ENCODE peak calls at places on chromosomes 5 and 9, in five cellular contexts. B is Panc1, Q is gastrocnemius medialis, U is mammary epithelial cell, Z is neural progenitor cell. J is an unnamed sample.
A peak's percentile ranks its signal among the peaks of the same experiment; 100 is the strongest.

GRCh38 chr5:126492939-126493338 is 69.7 kb downstream of the GRAMD2B start:
- DNase-seq in Z (no peak), Q (no peak), U (no peak), B (no peak), J (no peak)

GRCh38 chr9:70120834-70121510 is 77.3 kb downstream of the MAMDC2 start:
- DNase-seq in U (peak; percentile 98), Q (peak; percentile 69), B (no peak), Z (peak; percentile 12), J (peak; percentile 66)

GRCh38 chr9:91188719-91189590 is 172.8 kb downstream of the AUH start:
- DNase-seq in Q (no peak), Z (no peak), U (no peak), B (no peak), J (no peak)

GRCh38 chr9:211557-211956 is 3.1 kb upstream of the DOCK8 start:
- DNase-seq in U (no peak), B (no peak), Q (no peak), Z (no peak), J (no peak)

GRCh38 chr9:124222918-124223720 is 34.6 kb upstream of the NEK6 start:
- DNase-seq in Q (peak; percentile 62), Z (no peak), U (no peak), B (no peak), J (peak; percentile 75)

GRCh38 chr5:90134892-90135291 is 274.7 kb downstream of the CETN3 start:
- DNase-seq in Z (no peak), Q (peak; percentile 2), U (no peak), B (no peak), J (peak; percentile 64)

GRCh38 chr5:109196486-109196885 is 213.3 kb downstream of the PJA2 start:
- DNase-seq in Q (no peak), U (no peak), B (no peak), Z (no peak), J (no peak)

GRCh38 chr9:26131891-26132290 is 453.6 kb upstream of the TUSC1 start:
- DNase-seq in Q (no peak), U (no peak), B (no peak), Z (no peak), J (no peak)

GRCh38 chr5:1357946-1358725 is 13.2 kb upstream of the CLPTM1L start:
- DNase-seq in Q (no peak), Z (no peak), B (no peak), U (no peak), J (no peak)

GRCh38 chr9:10855847-10856246 is 243.0 kb upstream of the PTPRD start:
- DNase-seq in U (no peak), B (no peak), Q (no peak), Z (peak; percentile 63), J (no peak)
- TF ChIP-seq CTCF in U (peak; percentile 23), B (no peak), Q (no peak), Z (peak; percentile 72), J (peak; percentile 18)

DNA sequence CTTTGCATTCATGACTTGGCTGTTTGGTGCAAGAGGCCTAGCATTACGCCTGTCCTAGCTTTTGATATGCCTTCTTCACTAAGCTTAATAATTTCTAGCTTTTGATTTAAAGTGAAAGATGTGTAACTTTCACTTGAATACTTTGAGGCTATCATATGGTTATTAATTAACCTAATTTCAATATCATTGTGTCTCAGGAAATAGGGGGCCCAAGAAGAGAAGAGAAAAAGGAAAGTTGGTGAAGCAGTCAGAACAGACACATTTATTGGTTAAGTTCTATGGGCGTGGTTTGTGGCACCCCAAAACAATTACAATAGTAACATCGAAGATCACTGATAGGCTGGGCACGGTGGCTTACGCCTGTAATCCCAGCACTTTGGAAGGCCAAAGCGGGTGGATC is 40.9 kb upstream of the F2RL2 start:
- DNase-seq in U (no peak), Q (no peak), Z (no peak), B (no peak), J (no peak)
- H3K4me1 ChIP-seq in U (peaks cover under 1% of the 10 kb centered on the region), Q (no peaks in the 10 kb centered on the region), Z (peaks cover 7% of the 10 kb centered on the region), B (no peaks in the 10 kb centered on the region), J (no peaks in the 10 kb centered on the region)

GRCh38 chr9:97415146-97415545 is 3.2 kb downstream of the TDRD7 start:
- DNase-seq in U (no peak), B (no peak), Z (no peak), Q (no peak), J (no peak)

GRCh38 chr9:97411440-97411788 is 482 bp upstream of the TDRD7 start:
- DNase-seq in U (no peak), Q (no peak), Z (no peak), B (no peak), J (no peak)

GRCh38 chr9:97412628-97413382 is 909 bp downstream of the TDRD7 start:
- DNase-seq in Q (no peak), Z (no peak), B (no peak), U (peak; percentile 28), J (no peak)

GRCh38 chr9:97411789-97412627 is at the start of gene TDRD7:
- DNase-seq in B (no peak), U (peak; percentile 63), Z (peak; percentile 86), Q (peak; percentile 54), J (peak; percentile 84)

DNA sequence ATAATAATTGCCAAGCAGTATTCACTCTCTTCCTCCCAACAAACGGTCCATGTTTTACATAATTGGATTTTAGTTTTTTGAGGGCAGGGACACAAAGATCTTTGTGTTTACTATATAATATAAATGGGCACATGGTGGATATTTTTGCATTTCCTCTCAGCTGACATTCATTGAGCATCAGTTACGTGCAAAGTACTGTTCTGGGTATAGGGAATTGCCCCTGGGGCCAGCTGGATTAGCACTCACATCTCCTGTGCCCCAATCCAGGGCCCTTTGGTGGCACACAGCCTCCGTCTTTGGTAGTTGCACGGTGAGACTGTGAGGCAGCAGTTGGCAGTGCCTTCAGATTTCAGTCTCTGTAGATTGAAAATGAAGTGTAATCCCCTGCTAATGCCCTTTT is 1.6 kb downstream of the TDRD7 start:
- DNase-seq in U (no peak), B (no peak), Q (no peak), Z (no peak), J (no peak)
- H3K4me3 ChIP-seq in U (no peak overlapping the region), B (no peak overlapping the region), Q (no peak overlapping the region), Z (no peak overlapping the region), J (peak overlapping the region; percentile 97)

DNA sequence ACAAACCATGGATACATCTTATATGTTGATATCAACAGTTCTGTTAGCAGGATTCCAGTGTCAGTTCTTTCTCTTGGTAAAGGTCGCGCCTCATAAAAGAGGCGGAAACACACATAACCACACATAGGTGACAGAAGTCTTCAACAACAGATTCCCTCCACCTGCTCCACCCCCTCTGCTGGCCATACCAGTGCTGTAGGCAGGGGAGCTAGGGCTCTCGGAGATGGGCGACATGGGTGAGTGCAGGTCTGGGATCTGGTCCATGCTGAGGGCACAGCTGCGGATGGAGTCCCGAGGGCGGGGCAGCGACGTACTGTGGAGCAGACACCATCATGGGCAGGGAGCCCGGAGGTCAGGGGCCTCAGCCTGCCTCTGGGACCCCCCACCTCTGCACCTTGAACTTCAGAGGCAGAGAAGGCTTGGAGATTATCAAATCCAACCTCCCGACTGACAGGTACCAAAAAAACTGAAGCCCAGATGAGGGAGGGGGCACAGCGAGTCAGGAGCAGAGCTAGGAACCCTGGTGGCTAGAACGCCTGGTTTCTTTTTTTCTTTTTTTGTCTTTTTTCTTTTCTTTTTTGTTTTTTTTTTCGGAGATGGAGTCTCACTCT is 12.0 kb upstream of the TOR2A start:
- DNase-seq in Q (no peak), Z (no peak), B (no peak), U (no peak), J (no peak)
- TF ChIP-seq CTCF in Q (no peak), Z (no peak), B (no peak), U (no peak), J (no peak)

GRCh38 chr5:176533390-176533789 is 3.8 kb downstream of the RNF44 start:
- DNase-seq in Z (no peak), U (no peak), Q (no peak), B (no peak), J (peak; percentile 46)

GRCh38 chr5:176534640-176535039 is 2.6 kb downstream of the RNF44 start:
- DNase-seq in B (no peak), Z (no peak), U (no peak), Q (no peak), J (no peak)

GRCh38 chr5:176532795-176533194 is 4.4 kb downstream of the RNF44 start:
- DNase-seq in U (no peak), Q (no peak), Z (no peak), B (no peak), J (no peak)

GRCh38 chr5:176535101-176535654 is 2.0 kb downstream of the RNF44 start:
- DNase-seq in U (no peak), B (no peak), Z (no peak), Q (no peak), J (no peak)

DNA sequence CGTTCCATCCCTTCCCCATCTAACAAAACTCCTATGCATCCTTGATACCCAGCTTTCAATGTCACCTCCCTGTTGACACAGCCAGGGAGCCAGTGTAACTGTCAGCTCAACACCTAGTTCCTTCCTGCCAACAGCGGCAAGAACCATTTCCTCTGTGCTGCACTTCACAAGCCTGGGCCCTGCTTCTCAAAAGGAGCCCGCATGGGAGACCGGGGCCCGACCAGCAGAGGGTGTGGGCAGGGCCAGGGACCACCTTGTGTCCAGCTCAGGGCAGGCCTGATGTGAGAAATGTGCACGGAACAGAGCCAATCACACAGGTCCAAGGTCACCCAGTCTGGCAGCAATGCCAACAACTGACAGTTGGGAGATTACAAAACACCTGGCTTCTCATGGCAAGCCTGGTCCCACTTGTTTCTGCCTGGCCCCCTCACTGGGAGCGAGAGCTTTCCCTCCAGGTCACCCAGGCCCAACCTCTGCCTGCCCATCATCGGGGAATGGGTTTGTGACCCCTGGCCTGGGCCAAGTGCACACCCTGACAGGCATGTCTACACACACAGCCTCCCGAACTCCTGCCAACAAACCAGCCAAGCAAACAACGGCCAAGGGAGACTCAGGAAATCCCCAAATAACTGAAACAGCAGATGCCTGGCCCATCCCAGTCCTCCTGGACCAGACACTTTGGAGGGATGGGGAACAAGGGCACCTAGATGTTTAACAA is 3.1 kb downstream of the RNF44 start:
- DNase-seq in Q (no peak), U (peak; percentile 42), B (no peak), Z (no peak), J (no peak)
- H3K4me1 ChIP-seq in Q (peaks cover 37% of the 10 kb centered on the region), U (peaks cover 44% of the 10 kb centered on the region), B (peaks cover 54% of the 10 kb centered on the region), Z (peaks cover 15% of the 10 kb centered on the region), J (peaks cover 56% of the 10 kb centered on the region)

DNA sequence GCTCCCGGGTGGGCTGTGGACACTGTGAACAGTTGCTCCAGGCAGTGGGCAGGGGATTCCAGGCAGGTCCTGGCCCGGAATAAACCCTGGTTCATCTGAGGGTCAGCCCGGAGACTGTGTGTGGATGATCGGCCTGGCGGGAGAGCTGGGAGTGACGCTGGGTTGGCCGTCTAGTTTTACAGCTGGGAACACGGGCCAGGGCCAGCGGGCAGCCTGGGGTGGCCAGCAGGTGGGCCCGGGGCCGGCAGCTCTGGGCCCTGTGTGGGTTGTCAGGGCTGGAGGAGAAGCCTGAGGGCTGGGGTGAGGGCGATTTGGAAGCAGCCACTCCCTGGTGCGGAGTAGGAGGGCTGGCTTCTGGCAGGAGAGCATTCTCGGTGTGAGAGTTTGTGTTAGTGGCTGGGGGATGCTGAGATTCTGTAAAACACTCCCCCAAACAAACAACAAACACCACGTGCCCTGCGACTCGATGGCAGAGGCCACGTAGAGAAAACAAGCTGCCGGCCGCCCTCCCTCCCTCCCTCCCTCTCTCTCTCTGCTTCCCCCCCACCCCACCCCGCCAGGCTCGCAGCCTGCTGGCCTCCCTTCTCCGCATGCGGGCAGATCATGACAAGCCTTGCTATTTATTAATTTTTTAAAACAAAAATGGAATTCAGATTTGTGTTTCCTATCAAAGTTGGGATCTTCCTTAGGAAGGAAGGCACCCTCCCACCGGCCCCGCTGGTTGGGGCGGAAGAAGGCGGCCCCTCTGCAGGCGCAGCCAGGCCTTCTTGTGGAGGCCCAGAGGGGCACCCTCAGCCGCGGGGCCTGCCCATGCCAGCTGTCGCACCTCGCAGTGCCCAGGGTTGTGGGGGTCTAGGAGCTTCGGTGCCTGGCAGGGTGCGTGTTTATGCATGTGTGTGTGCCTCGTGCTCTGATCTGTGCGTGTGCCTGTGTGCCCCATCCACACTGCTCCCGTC is 49.5 kb downstream of the RXRA start:
- DNase-seq in Q (peak; percentile 85), U (no peak), Z (peak; percentile 42), B (no peak), J (peak; percentile 59)
- H3K4me3 ChIP-seq in Q (peak overlapping the region; percentile 56), U (no peak overlapping the region), Z (no peak overlapping the region), B (no peak overlapping the region), J (peak overlapping the region; percentile 38)

J was measured in heart right ventricle.